ENCODE peak calls at places on chromosomes 2 and 18, in nine cellular contexts. G is adrenal gland, E is psoas muscle, V is left ventricle myocardium inferior, J is K562, S is HCT116, D is fibroblast of lung, N is pancreas, P is Panc1. K is an unnamed sample.

GRCh38 chr2:203489531-203489930 is 45.6 kb downstream of the RAPH1 start:
- DNase-seq in G (no peak), E (no peak), V (no peak), J (no peak), S (no peak), D (no peak), N (no peak), P (no peak), K (no peak)

GRCh38 chr2:25976884-25977741 is 5.2 kb downstream of the KIF3C start:
- DNase-seq in G (no peak), E (no peak), V (no peak), J (no peak), S (no peak), D (no peak), N (no peak), P (no peak), K (peak)

GRCh38 chr2:8719528-8719927 is 37.7 kb downstream of the ID2 start:
- DNase-seq in G (no peak), E (no peak), V (no peak), J (no peak), S (no peak), D (no peak), N (no peak), P (no peak), K (no peak)

GRCh38 chr2:240628507-240629418 is 3.5 kb downstream of the GPR35 start:
- DNase-seq in G (peak), E (peak), V (no peak), J (no peak), S (no peak), D (no peak), N (peak), P (no peak), K (no peak)

GRCh38 chr2:178449700-178450573 is 1.0 kb downstream of the PRKRA start:
- DNase-seq in G (no peak), E (no peak), V (no peak), J (peak), S (no peak), D (no peak), N (peak), P (no peak), K (peak)

GRCh38 chr2:31335921-31336570 is 78.5 kb downstream of the XDH start:
- DNase-seq in G (no peak), E (no peak), V (no peak), J (no peak), S (no peak), D (peak), N (no peak), P (no peak), K (no peak)

GRCh38 chr18:22276334-22276713 is 106.9 kb downstream of the GATA6 start:
- DNase-seq in G (peak), E (no peak), V (no peak), J (no peak), S (no peak), D (no peak), N (no peak), P (no peak), K (no peak)

GRCh38 chr2:151251012-151251411 is 10.7 kb downstream of the RBM43 start:
- DNase-seq in G (no peak), E (no peak), V (no peak), J (no peak), S (no peak), D (peak), N (no peak), P (no peak), K (no peak)

GRCh38 chr2:189411860-189412259 is 29.4 kb upstream of the WDR75 start:
- DNase-seq in G (no peak), E (no peak), V (no peak), J (no peak), S (no peak), D (peak), N (no peak), P (no peak), K (peak)

GRCh38 chr2:10257500-10258147 is 45.1 kb upstream of the HPCAL1 start:
- DNase-seq in G (no peak), E (peak), V (peak), J (no peak), S (no peak), D (no peak), N (no peak), P (no peak), K (no peak)

GRCh38 chr2:133209325-133209724 is 358.9 kb downstream of the NCKAP5 start:
- DNase-seq in G (no peak), E (no peak), V (no peak), J (no peak), S (no peak), D (no peak), N (no peak), P (no peak), K (no peak)

GRCh38 chr2:240387669-240388358 is 47.6 kb upstream of the GPC1 start:
- DNase-seq in G (peak), E (peak), V (peak), J (peak), S (peak), D (peak), N (no peak), P (peak), K (peak)

GRCh38 chr18:60534539-60534938 is 162.0 kb upstream of the MC4R start:
- DNase-seq in G (no peak), E (no peak), V (no peak), J (no peak), S (no peak), D (peak), N (no peak), P (no peak), K (no peak)

GRCh38 chr2:19748711-19749506 is 152.9 kb downstream of the TTC32 start:
- DNase-seq in G (no peak), E (no peak), V (no peak), J (no peak), S (no peak), D (no peak), N (no peak), P (no peak), K (no peak)

GRCh38 chr2:119747311-119747710 is 12.4 kb upstream of the PTPN4 start:
- DNase-seq in G (no peak), E (no peak), V (no peak), J (no peak), S (no peak), D (no peak), N (no peak), P (no peak), K (no peak)

DNA sequence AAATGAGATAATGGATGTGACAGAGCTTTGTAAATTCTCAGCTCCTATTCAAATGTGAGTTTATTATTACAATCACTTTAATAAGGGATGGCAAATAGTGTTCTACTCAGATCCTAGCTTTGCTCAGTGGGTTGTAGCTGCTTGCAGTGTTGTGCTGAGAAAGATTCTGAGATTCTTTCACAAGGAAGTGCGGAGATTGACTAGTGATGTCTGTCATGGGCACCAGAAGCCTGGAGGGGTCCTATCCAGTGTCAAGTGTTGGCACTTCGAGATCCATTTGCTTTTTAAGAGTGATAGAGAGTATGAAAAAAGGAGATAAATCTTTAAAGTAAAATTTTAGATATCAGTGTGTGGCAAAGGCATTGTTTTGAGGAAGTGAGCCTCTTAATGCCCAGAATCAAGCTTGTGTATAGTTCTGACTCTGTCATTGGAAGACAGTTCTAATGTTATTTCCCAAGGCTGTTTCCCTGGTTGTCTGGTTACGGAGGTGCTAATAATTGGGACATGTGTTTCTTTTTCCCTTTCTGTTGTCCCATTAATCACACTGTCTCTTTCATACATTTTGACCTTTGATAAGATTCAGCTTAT is 181.7 kb upstream of the SPRED2 start:
- DNase-seq in G (no peak), E (no peak), V (no peak), J (no peak), S (no peak), D (no peak), N (no peak), P (no peak), K (no peak)
- H3K27ac ChIP-seq in G (no peak), E (no peak), V (no peak), J (no peak), S (no peak), D (no peak), N (no peak), P (no peak), K (no peak)

GRCh38 chr18:26894006-26894405 is 28.5 kb upstream of the AQP4 start:
- DNase-seq in G (no peak), E (no peak), V (no peak), J (no peak), S (no peak), D (no peak), N (no peak), P (no peak), K (no peak)
- H3K27ac ChIP-seq in G (no peak), E (no peak), V (no peak), J (no peak), S (no peak), D (no peak), N (no peak), P (no peak), K (no peak)

GRCh38 chr2:171141320-171141719 is 19.4 kb downstream of the TLK1 start:
- DNase-seq in G (peak), E (no peak), V (no peak), J (no peak), S (no peak), D (no peak), N (no peak), P (no peak), K (no peak)
- H3K27ac ChIP-seq in G (no peak), E (no peak), V (no peak), J (peak), S (no peak), D (no peak), N (no peak), P (no peak), K (no peak)

DNA sequence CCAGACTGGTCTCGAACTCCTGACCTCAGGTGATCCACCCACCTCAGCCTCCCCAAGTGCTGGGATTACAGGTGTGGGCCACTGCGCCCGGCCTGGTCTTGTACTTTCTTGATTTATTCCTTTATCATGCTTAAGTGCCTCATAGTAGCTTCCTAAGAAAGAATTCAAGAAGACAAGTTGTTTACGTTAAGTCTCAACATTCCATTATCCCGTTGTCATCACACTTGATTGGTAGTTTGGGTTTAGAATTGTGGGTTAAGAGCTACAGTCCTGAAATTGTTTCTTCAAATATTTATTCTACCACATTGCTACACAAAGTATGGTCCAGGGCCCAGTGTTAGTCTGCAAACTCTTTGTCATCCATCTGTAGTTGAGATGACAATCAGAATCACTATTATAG is 194.0 kb downstream of the VWC2L start:
- DNase-seq in G (no peak), E (no peak), V (no peak), J (no peak), S (no peak), D (no peak), N (no peak), P (no peak), K (no peak)
- H3K27ac ChIP-seq in G (no peak), E (no peak), V (no peak), J (no peak), S (no peak), D (no peak), N (no peak), P (no peak), K (no peak)

GRCh38 chr2:96152301-96153165 is 7.3 kb upstream of the DUSP2 start:
- DNase-seq in G (no peak), E (peak), V (no peak), J (no peak), S (no peak), D (no peak), N (peak), P (no peak), K (no peak)

GRCh38 chr2:96153291-96153713 is 8.1 kb upstream of the DUSP2 start:
- DNase-seq in G (no peak), E (no peak), V (no peak), J (no peak), S (no peak), D (no peak), N (no peak), P (no peak), K (no peak)

GRCh38 chr2:96153991-96154431 is 8.8 kb upstream of the DUSP2 start:
- DNase-seq in G (no peak), E (no peak), V (no peak), J (no peak), S (no peak), D (no peak), N (no peak), P (no peak), K (no peak)

GRCh38 chr2:96156011-96156820 is 11.0 kb upstream of the DUSP2 start:
- DNase-seq in G (no peak), E (peak), V (no peak), J (no peak), S (no peak), D (no peak), N (no peak), P (no peak), K (no peak)

DNA sequence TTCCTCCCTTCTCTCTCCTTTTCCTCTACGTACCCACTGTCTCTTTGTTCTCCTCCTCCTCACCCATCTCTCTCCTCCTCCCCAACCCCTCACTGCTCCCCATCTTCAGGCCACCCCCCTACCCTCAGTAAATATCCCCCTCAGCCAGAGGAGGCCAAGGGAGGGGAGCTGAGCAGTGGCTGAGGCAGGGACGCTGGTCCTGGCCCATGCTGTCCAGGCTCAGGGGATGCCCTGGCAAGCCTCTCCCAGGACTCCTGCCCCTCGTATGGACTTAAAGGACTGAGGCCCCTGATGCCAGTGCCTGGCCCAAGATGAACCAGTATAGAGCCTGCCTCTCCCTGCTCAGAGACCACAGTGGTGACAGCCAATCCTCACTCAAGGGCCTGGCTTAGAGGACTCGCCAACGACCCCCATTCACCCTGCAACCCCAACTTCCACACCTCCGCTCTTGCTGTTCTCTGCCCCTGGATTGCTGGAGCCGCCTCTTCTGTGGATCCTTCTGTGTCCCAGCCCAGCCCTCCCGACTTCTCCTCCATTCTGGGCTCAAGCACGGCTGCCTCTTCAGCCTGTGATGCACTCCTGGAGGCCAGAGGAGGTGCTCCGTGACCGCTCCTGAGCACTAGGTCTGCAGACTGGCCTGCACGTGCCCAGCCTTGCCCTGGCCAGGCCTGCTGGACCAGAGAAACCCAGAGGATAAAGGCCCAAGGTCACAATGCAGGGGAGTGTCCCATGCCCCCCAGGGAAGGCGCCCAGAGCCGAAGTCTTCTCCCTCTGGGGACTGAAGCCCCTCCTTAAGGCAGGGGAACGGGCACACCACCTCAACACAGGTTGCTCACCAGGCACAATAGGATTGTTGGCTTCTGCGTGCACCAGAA is 9.5 kb upstream of the DUSP2 start:
- DNase-seq in G (no peak), E (no peak), V (no peak), J (no peak), S (no peak), D (no peak), N (no peak), P (no peak), K (no peak)
- H3K27ac ChIP-seq in G (no peak), E (no peak), V (no peak), J (no peak), S (no peak), D (no peak), N (no peak), P (no peak), K (no peak)

GRCh38 chr2:11346129-11346528 is 1.7 kb upstream of the ROCK2 start:
- DNase-seq in G (no peak), E (no peak), V (no peak), J (no peak), S (no peak), D (no peak), N (no peak), P (no peak), K (no peak)
- H3K27ac ChIP-seq in G (peak), E (peak), V (peak), J (no peak), S (peak), D (no peak), N (peak), P (peak), K (peak)